ENCODE peak calls at places on chromosomes 11 and 22, in nine cellular contexts. L, B, H, F, P, Q, M, C and G are unnamed samples.

GRCh38 chr11:119806064-119806915 is 77.3 kb upstream of the NECTIN1 start:
- DNase-seq in P (no peak), C (no peak), M (no peak), L (no peak), Q (no peak), H (no peak), B (no peak), F (no peak), G (no peak)

GRCh38 chr11:109039611-109040010 is 374.7 kb downstream of the DDX10 start:
- DNase-seq in P (no peak), L (no peak), B (no peak), M (no peak), F (no peak), C (no peak), Q (no peak), H (no peak), G (no peak)

GRCh38 chr11:67545280-67545679 is 22.0 kb upstream of the CABP2 start:
- DNase-seq in L (no peak), B (no peak), P (no peak), M (no peak), F (no peak), C (no peak), Q (no peak), H (no peak), G (peak)

GRCh38 chr11:16059332-16059731 is 297.0 kb downstream of the SOX6 start:
- DNase-seq in L (no peak), F (no peak), M (no peak), B (no peak), P (no peak), C (no peak), H (no peak), Q (no peak), G (no peak)

GRCh38 chr11:80163011-80163410 is 722.2 kb upstream of the TENM4 start:
- DNase-seq in M (no peak), C (no peak), P (no peak), B (no peak), L (no peak), F (no peak), Q (no peak), H (peak), G (no peak)

GRCh38 chr11:74288161-74288560 is 23.3 kb downstream of the P4HA3 start:
- DNase-seq in B (no peak), P (peak), H (peak), F (no peak), C (peak), L (no peak), Q (peak), M (no peak), G (peak)

GRCh38 chr11:123690490-123690889 is 36.1 kb upstream of the SCN3B start:
- DNase-seq in Q (no peak), M (no peak), B (no peak), P (peak), C (no peak), F (no peak), H (peak), L (no peak), G (no peak)

GRCh38 chr11:16001899-16002426 is 354.4 kb downstream of the SOX6 start:
- DNase-seq in L (no peak), B (no peak), Q (peak), C (no peak), H (peak), F (no peak), P (peak), M (no peak), G (no peak)

GRCh38 chr11:2470495-2470894 is 25.7 kb downstream of the KCNQ1 start:
- DNase-seq in H (no peak), Q (no peak), F (peak), L (no peak), C (no peak), M (no peak), P (no peak), B (no peak), G (no peak)

GRCh38 chr11:75562836-75563484 is 907 bp downstream of the SERPINH1 start:
- DNase-seq in P (peak), L (no peak), C (no peak), M (no peak), Q (no peak), B (no peak), H (peak), F (no peak), G (peak)

GRCh38 chr11:68122936-68123539 is 1.9 kb upstream of the CHKA start:
- DNase-seq in P (peak), H (no peak), L (no peak), Q (no peak), C (no peak), F (no peak), M (no peak), B (no peak), G (no peak)

GRCh38 chr11:77106321-77106720 is 3.7 kb downstream of the OMP start:
- DNase-seq in M (no peak), F (no peak), Q (no peak), P (no peak), C (no peak), B (no peak), L (no peak), H (no peak), G (no peak)

GRCh38 chr11:70472240-70472639 is 73.9 kb downstream of the CTTN start:
- DNase-seq in Q (no peak), M (no peak), H (no peak), F (no peak), B (no peak), P (no peak), L (no peak), C (no peak), G (no peak)

GRCh38 chr11:12276356-12276755 is 101.0 kb upstream of the PARVA start:
- DNase-seq in F (peak), Q (no peak), P (no peak), M (no peak), B (no peak), L (no peak), H (no peak), C (no peak), G (no peak)

GRCh38 chr11:30758012-30758411 is 171.9 kb upstream of the MPPED2 start:
- DNase-seq in F (no peak), Q (no peak), C (no peak), P (no peak), H (peak), L (no peak), B (no peak), M (no peak), G (no peak)

GRCh38 chr11:118658372-118659313 is 20.8 kb downstream of the TREH start:
- DNase-seq in M (no peak), C (peak), Q (peak), P (no peak), B (no peak), L (no peak), H (no peak), F (no peak), G (no peak)

GRCh38 chr11:124799384-124800225 is 601 bp downstream of the MSANTD2 start:
- DNase-seq in L (no peak), Q (peak), H (peak), M (no peak), B (peak), F (peak), P (peak), C (peak), G (peak)

GRCh38 chr22:19810381-19811141 is 44.1 kb downstream of the GNB1L start:
- DNase-seq in B (peak), M (no peak), H (peak), F (peak), P (no peak), C (no peak), Q (no peak), L (no peak), G (no peak)

GRCh38 chr11:114848027-114848426 is 169.7 kb downstream of the NXPE2 start:
- DNase-seq in F (no peak), C (no peak), B (no peak), P (no peak), M (no peak), L (no peak), Q (no peak), H (no peak), G (no peak)

GRCh38 chr11:28837599-28837998 is 729.4 kb downstream of the METTL15 start:
- DNase-seq in M (no peak), P (no peak), B (no peak), F (no peak), Q (no peak), H (no peak), L (no peak), C (no peak), G (no peak)

GRCh38 chr22:25027959-25028840 is 75.7 kb downstream of the KIAA1671 start:
- DNase-seq in P (peak), L (no peak), B (no peak), Q (peak), F (no peak), M (no peak), H (no peak), C (no peak), G (no peak)

GRCh38 chr11:37450613-37451012 is 852.6 kb upstream of the RAG2 start:
- DNase-seq in B (no peak), M (no peak), P (no peak), C (no peak), H (peak), L (no peak), Q (peak), F (no peak), G (no peak)

GRCh38 chr11:968822-969221 is 43.2 kb downstream of the AP2A2 start:
- DNase-seq in Q (no peak), M (no peak), H (no peak), B (no peak), P (no peak), L (no peak), C (no peak), F (no peak), G (no peak)

GRCh38 chr11:8315463-8315862 is 51.8 kb upstream of the LMO1 start:
- DNase-seq in C (no peak), F (no peak), M (no peak), H (no peak), B (no peak), P (no peak), Q (no peak), L (no peak), G (no peak)

GRCh38 chr11:131378931-131379330 is 8.5 kb downstream of the NTM start:
- DNase-seq in H (no peak), Q (no peak), M (no peak), B (no peak), F (no peak), L (no peak), C (no peak), P (no peak), G (no peak)

GRCh38 chr11:67613960-67614715 is 7.4 kb downstream of the NDUFV1 start:
- DNase-seq in F (no peak), C (peak), M (no peak), L (no peak), P (peak), Q (peak), B (no peak), H (peak), G (peak)

DNA sequence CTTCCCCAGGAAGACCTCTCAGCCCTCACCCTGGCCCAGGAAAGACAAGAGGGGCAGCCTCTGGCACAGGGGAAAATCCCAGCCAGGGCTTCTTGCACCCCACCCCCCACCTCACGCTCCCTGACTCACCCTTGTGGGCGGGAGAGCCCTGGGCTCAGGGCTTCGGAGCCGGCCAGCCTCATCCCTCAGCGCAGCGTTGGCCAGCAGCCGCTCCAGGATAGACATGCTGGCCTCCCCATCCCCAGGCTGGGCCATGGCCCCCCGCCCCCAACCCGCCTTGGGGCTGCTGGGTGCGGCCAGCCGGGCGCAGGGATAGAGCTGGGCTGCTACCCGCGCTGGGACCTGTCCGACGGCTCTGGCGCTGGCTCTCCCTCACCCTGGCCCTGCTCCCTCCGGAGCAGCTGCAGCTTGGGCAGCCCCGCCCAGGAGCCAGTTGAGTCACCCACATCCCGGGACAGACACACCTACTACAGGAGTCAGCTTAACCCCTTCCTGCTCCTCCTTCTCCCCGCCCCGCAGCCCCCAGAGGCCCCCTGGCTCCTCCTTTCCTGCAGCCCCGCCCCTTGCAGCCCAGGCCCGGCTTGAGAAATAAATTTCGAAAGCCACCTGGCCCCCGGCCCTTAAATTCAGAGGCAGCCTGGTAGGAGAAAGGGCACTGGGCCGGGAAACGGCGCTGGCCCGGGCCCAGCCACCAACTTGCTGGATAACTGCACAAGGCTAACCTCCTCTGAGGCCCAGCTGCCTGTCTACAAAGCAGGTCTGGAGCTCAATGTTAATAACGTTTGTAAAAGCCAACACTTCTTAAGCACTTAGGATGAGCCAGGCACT is 13.4 kb downstream of the TNKS1BP1 start:
- DNase-seq in F (peak), Q (peak), B (peak), L (peak), M (peak), P (peak), H (peak), C (peak), G (peak)
- TF ChIP-seq POLR2A in F (no peak), Q (no peak), B (peak), L (peak), M (peak), P (peak), H (peak), C (peak), G (no peak)

GRCh38 chr11:18634140-18635032 is at the start of gene SPTY2D1:
- DNase-seq in C (peak), P (peak), B (peak), F (peak), L (peak), H (peak), Q (peak), M (peak), G (peak)
- TF ChIP-seq POLR2A in C (peak), P (peak), B (peak), F (no peak), L (peak), H (peak), Q (peak), M (peak), G (peak)

DNA sequence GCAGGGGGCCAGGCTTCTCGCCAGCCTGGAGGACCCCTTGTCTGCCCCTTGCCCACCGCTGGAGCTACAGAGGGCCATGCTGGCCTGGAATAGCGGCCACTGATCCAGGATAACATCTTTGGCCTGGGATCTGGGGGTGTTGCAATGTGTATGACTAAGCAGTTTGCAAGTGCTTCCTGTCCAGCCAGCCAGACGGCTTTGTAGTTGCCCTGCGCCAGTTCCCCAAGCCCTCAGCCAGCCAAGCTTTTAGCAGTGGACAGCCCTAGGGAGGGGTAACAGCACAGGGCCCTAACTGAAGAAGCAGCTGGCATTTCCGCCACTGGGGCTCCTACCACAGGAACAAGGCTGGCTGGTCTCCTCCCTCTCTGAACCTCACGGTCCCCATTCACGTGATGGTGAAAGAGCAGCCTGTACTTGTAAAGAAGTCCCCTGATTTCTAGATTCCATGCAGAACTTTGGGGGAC is 32.1 kb downstream of the UQCR10 start:
- DNase-seq in H (peak), L (peak), C (peak), Q (peak), P (peak), F (peak), B (peak), M (no peak), G (peak)
- TF ChIP-seq POLR2A in H (no peak), L (no peak), C (no peak), Q (no peak), P (no peak), F (no peak), B (no peak), M (no peak), G (no peak)

DNA sequence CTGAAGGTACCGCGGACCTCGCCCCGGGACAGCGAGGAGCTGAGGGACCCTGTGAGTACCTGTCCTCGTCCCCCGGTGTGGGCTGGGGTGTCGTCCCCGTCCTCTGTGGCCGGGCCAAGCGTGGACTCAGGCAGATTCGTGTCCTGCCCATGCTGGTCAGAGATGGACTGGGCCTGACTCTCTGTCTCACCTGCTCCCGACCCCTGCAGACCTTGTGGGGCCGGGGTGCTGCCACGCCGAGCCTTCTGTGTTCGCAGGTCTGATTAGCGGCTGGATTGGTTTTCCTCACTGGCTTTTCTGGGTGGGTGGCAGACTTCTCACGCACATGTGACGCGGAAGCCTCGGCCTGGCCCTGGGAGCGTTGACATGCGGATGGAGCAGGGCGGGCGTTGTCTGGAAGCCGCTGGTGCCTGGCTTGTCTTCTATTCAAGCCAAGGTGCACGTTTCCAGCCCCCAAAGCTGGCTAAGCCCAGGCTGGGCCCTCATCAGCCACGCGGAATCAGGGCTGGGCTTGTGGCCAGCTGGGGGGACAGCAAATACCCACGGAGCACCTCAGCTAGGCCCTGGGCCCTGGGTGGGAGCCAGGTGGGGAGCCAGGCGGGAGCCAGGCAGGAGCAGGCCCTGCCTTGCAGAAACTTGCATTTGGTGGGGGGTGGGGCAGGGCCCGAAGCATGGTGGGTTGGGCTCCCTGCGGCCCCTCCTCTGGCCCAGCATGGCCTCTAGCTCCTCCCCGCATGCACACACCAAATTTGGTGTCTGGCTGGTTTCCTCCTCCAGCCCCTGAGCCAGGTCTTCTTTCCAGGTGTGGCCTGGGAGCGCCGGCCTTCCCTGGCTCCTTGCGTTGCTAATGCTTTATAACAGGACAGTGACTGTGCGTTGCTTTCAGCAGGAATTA is 7.0 kb downstream of the GRAMD4 start:
- DNase-seq in F (no peak), P (no peak), H (no peak), C (no peak), L (no peak), B (no peak), M (peak), Q (no peak), G (no peak)
- TF ChIP-seq POLR2A in F (no peak), P (no peak), H (no peak), C (no peak), L (no peak), B (no peak), M (no peak), Q (no peak), G (no peak)

GRCh38 chr11:110092577-110093406 is at the start of gene ZC3H12C:
- DNase-seq in Q (peak), B (peak), P (peak), H (peak), F (peak), C (peak), L (peak), M (peak), G (peak)
- TF ChIP-seq POLR2A in Q (no peak), B (peak), P (peak), H (peak), F (no peak), C (peak), L (no peak), M (peak), G (no peak)

GRCh38 chr11:44068180-44068579 is 2.1 kb downstream of the ACCS start:
- DNase-seq in C (no peak), M (no peak), H (no peak), L (no peak), P (no peak), B (no peak), Q (no peak), F (no peak), G (no peak)

GRCh38 chr11:44067266-44067665 is 1.2 kb downstream of the ACCS start:
- DNase-seq in F (no peak), B (no peak), L (no peak), P (no peak), C (no peak), H (no peak), Q (peak), M (no peak), G (peak)

GRCh38 chr11:44066732-44067131 is 662 bp downstream of the ACCS start:
- DNase-seq in L (no peak), H (peak), F (no peak), Q (peak), M (no peak), P (peak), C (peak), B (peak), G (peak)

GRCh38 chr11:44065851-44066731 is at the start of gene ACCS:
- DNase-seq in Q (peak), P (peak), B (peak), M (peak), F (peak), H (peak), L (peak), C (peak), G (peak)

DNA sequence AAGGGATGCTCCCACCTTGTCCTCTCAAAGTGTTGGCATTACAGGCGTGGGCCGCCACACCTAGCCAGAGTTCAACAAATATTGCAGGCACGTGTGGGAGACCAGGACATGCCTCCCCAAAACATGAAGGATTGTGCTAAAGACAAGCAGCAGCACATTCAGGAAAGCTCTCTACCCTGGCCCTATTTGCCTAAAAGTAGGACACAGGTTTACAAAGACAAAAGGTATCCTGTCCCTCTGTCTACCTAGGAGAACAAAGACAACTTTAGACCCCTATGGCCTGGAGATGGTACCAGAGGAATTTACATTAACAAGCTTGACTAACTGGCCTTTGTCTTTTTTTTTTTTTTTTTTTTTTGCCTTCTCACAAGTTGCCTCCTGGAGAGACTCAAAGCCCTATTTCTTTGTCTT is 904 bp upstream of the ACCS start:
- DNase-seq in Q (no peak), P (no peak), L (no peak), H (no peak), F (peak), M (peak), C (no peak), B (no peak), G (no peak)
- TF ChIP-seq POLR2A in Q (no peak), P (no peak), L (no peak), H (no peak), F (no peak), M (no peak), C (no peak), B (no peak), G (no peak)

GRCh38 chr11:24407733-24408132 is 89.1 kb upstream of the LUZP2 start:
- DNase-seq in Q (no peak), H (no peak), F (no peak), C (no peak), L (no peak), P (no peak), B (no peak), M (no peak), G (no peak)

GRCh38 chr11:24406980-24407379 is 89.9 kb upstream of the LUZP2 start:
- DNase-seq in H (no peak), Q (no peak), F (peak), C (no peak), B (no peak), L (no peak), P (no peak), M (no peak), G (no peak)

DNA sequence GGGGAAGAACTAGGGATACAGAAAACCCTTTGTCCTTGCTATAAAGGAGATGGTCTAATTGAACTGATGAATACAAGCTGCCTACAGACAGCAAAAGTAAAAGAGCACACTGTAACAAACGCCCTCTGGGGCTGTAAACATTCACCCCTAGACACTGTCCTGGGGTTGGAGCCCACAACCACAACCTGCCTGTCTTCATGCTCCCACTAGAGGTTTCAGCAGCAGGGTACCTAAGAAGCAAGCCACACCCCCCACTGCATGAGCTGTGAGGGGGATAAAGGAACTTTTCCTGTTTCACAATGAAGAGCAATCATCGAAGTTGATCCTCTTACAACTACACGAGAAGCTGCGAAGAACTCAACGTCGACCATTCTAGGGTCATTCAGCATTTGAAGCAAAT is 90.5 kb upstream of the LUZP2 start:
- DNase-seq in B (no peak), Q (no peak), H (no peak), M (no peak), P (no peak), F (peak), L (no peak), C (no peak), G (no peak)
- TF ChIP-seq POLR2A in B (no peak), Q (no peak), H (no peak), M (no peak), P (no peak), F (no peak), L (no peak), C (no peak), G (no peak)